ENCODE peak calls at places on chromosomes 1 and 21, in five cellular contexts. One of them, this sample, is unnamed.

GRCh38 chr1:25805863-25806225 is 5.9 kb downstream of the SELENON start:
- DNase-seq in breast epithelium: peak; percentile 73
- DNase-seq in HFFc6: no peak
- DNase-seq in T-helper 22 cell: no peak
- DNase-seq in AG20443: peak; percentile 57
- DNase-seq in this sample: peak; percentile 34

GRCh38 chr1:164630626-164631396 is 71.8 kb downstream of the PBX1 start:
- DNase-seq in breast epithelium: no peak
- DNase-seq in HFFc6: no peak
- DNase-seq in T-helper 22 cell: no peak
- DNase-seq in AG20443: no peak
- DNase-seq in this sample: no peak

GRCh38 chr21:15444118-15444960 is 285.4 kb upstream of the USP25 start:
- DNase-seq in breast epithelium: no peak
- DNase-seq in HFFc6: no peak
- DNase-seq in T-helper 22 cell: no peak
- DNase-seq in AG20443: no peak
- DNase-seq in this sample: peak; percentile 27

GRCh38 chr1:18408656-18409370 is 71.9 kb upstream of the KLHDC7A start:
- DNase-seq in breast epithelium: no peak
- DNase-seq in HFFc6: no peak
- DNase-seq in T-helper 22 cell: no peak
- DNase-seq in AG20443: no peak
- DNase-seq in this sample: no peak

GRCh38 chr21:46323227-46323709 is 402 bp downstream of the C21orf58 start:
- DNase-seq in breast epithelium: no peak
- DNase-seq in HFFc6: no peak
- DNase-seq in T-helper 22 cell: no peak
- DNase-seq in AG20443: no peak
- DNase-seq in this sample: no peak

GRCh38 chr21:35449846-35450245 is 400.7 kb upstream of the RUNX1 start:
- DNase-seq in breast epithelium: no peak
- DNase-seq in HFFc6: no peak
- DNase-seq in T-helper 22 cell: no peak
- DNase-seq in AG20443: no peak
- DNase-seq in this sample: no peak

GRCh38 chr1:235648407-235648907 is 1.1 kb downstream of the GNG4 start:
- DNase-seq in breast epithelium: no peak
- DNase-seq in HFFc6: no peak
- DNase-seq in T-helper 22 cell: no peak
- DNase-seq in AG20443: no peak
- DNase-seq in this sample: no peak

GRCh38 chr1:24946861-24947658 is 17.0 kb upstream of the RUNX3 start:
- DNase-seq in breast epithelium: no peak
- DNase-seq in HFFc6: peak; percentile 52
- DNase-seq in T-helper 22 cell: no peak
- DNase-seq in AG20443: peak; percentile 70
- DNase-seq in this sample: no peak

GRCh38 chr1:27634166-27634981 is 611 bp downstream of the FGR start:
- DNase-seq in breast epithelium: no peak
- DNase-seq in HFFc6: no peak
- DNase-seq in T-helper 22 cell: peak; percentile 44
- DNase-seq in AG20443: peak; percentile 73
- DNase-seq in this sample: peak; percentile 70

GRCh38 chr1:33119050-33119449 is 38.1 kb downstream of the AZIN2 start:
- DNase-seq in breast epithelium: peak; percentile 5
- DNase-seq in HFFc6: no peak
- DNase-seq in T-helper 22 cell: no peak
- DNase-seq in AG20443: no peak
- DNase-seq in this sample: no peak

GRCh38 chr1:186680031-186681012 is at the start of gene PTGS2:
- DNase-seq in breast epithelium: peak; percentile 79
- DNase-seq in HFFc6: peak; percentile 97
- DNase-seq in T-helper 22 cell: no peak
- DNase-seq in AG20443: peak; percentile 93
- DNase-seq in this sample: peak; percentile 94

GRCh38 chr1:154791292-154792278 is 78.5 kb downstream of the KCNN3 start:
- DNase-seq in breast epithelium: no peak
- DNase-seq in HFFc6: no peak
- DNase-seq in T-helper 22 cell: peak; percentile 71
- DNase-seq in AG20443: no peak
- DNase-seq in this sample: no peak

GRCh38 chr1:170935231-170935630 is at the start of gene MROH9:
- DNase-seq in breast epithelium: no peak
- DNase-seq in HFFc6: no peak
- DNase-seq in T-helper 22 cell: no peak
- DNase-seq in AG20443: no peak
- DNase-seq in this sample: no peak

GRCh38 chr1:180261524-180262160 is 31.6 kb downstream of the LHX4 start:
- DNase-seq in breast epithelium: no peak
- DNase-seq in HFFc6: no peak
- DNase-seq in T-helper 22 cell: no peak
- DNase-seq in AG20443: no peak
- DNase-seq in this sample: no peak

GRCh38 chr1:196527941-196528340 is 80.3 kb downstream of the KCNT2 start:
- DNase-seq in breast epithelium: no peak
- DNase-seq in HFFc6: no peak
- DNase-seq in T-helper 22 cell: no peak
- DNase-seq in AG20443: no peak
- DNase-seq in this sample: no peak